ENCODE peak calls at places on chromosomes 16 and 17, in five cellular contexts. F, O, M, A and H are unnamed samples.

GRCh38 chr16:54027126-54027922 is 259.3 kb downstream of the IRX3 start:
- DNase-seq in F (peak; percentile 69), O (peak; percentile 92), M (no peak), A (no peak), H (no peak)

GRCh38 chr17:57916925-57917858 is 38.0 kb downstream of the CUEDC1 start:
- DNase-seq in F (no peak), O (peak; percentile 33), M (peak; percentile 7), A (no peak), H (no peak)

GRCh38 chr16:81095653-81095952 is 592 bp downstream of the GCSH start:
- DNase-seq in F (no peak), O (no peak), M (no peak), A (no peak), H (no peak)

GRCh38 chr16:85707528-85708095 is 18.9 kb upstream of the GINS2 start:
- DNase-seq in F (no peak), O (no peak), M (no peak), A (no peak), H (no peak)

GRCh38 chr17:77471984-77472836 is 331.4 kb downstream of the SEC14L1 start:
- DNase-seq in F (peak; percentile 93), O (peak; percentile 73), M (no peak), A (no peak), H (no peak)

GRCh38 chr16:63613701-63614100 is 1508.2 kb downstream of the CDH11 start:
- DNase-seq in F (peak; percentile 62), O (peak; percentile 41), M (no peak), A (no peak), H (no peak)

GRCh38 chr16:49699718-49700117 is 156.2 kb downstream of the ZNF423 start:
- DNase-seq in F (no peak), O (no peak), M (no peak), A (no peak), H (no peak)

GRCh38 chr17:35577826-35578194 is 561 bp downstream of the PEX12 start:
- DNase-seq in F (no peak), O (peak; percentile 20), M (no peak), A (no peak), H (no peak)

GRCh38 chr17:80443916-80444708 is 29.1 kb downstream of the ENDOV start:
- DNase-seq in F (no peak), O (no peak), M (no peak), A (no peak), H (no peak)

GRCh38 chr16:75254359-75254837 is 3.0 kb upstream of the BCAR1 start:
- DNase-seq in F (peak; percentile 68), O (peak; percentile 74), M (no peak), A (peak; percentile 56), H (no peak)

GRCh38 chr16:25045696-25046381 is 30.7 kb upstream of the ARHGAP17 start:
- DNase-seq in F (peak; percentile 42), O (peak; percentile 33), M (no peak), A (no peak), H (no peak)

GRCh38 chr16:17278988-17279387 is 191.8 kb downstream of the XYLT1 start:
- DNase-seq in F (no peak), O (no peak), M (no peak), A (no peak), H (no peak)

GRCh38 chr16:85554791-85555548 is 58.2 kb upstream of the GSE1 start:
- DNase-seq in F (peak; percentile 70), O (peak; percentile 77), M (peak; percentile 30), A (peak; percentile 84), H (no peak)

GRCh38 chr17:74145756-74146155 is 57.7 kb upstream of the RPL38 start:
- DNase-seq in F (no peak), O (no peak), M (no peak), A (no peak), H (no peak)

GRCh38 chr16:70475054-70475871 is 20.9 kb downstream of the FCSK start:
- DNase-seq in F (no peak), O (no peak), M (no peak), A (no peak), H (no peak)

GRCh38 chr16:15775209-15775608 is 81.6 kb downstream of the MYH11 start:
- DNase-seq in F (peak; percentile 54), O (no peak), M (no peak), A (no peak), H (no peak)

GRCh38 chr16:89898201-89898967 is 20.3 kb upstream of the MC1R start:
- DNase-seq in F (no peak), O (no peak), M (no peak), A (no peak), H (no peak)

GRCh38 chr17:60659156-60659555 is 18.5 kb upstream of the BCAS3 start:
- DNase-seq in F (no peak), O (no peak), M (no peak), A (no peak), H (no peak)

GRCh38 chr16:728890-729744 is 2.2 kb downstream of the HAGHL start:
- DNase-seq in F (no peak), O (no peak), M (no peak), A (no peak), H (no peak)

GRCh38 chr17:42230225-42230624 is 35.9 kb upstream of the GHDC start:
- DNase-seq in F (no peak), O (no peak), M (no peak), A (no peak), H (no peak)

GRCh38 chr17:40563371-40564052 is 1.8 kb downstream of the CCR7 start:
- DNase-seq in F (no peak), O (no peak), M (no peak), A (no peak), H (no peak)

GRCh38 chr17:66582373-66583111 is 252.4 kb upstream of the CACNG5 start:
- DNase-seq in F (no peak), O (no peak), M (no peak), A (no peak), H (no peak)

GRCh38 chr16:87586201-87586782 is 16.0 kb upstream of the JPH3 start:
- DNase-seq in F (peak; percentile 59), O (no peak), M (no peak), A (peak; percentile 35), H (no peak)

GRCh38 chr16:11835891-11836652 is 15.3 kb downstream of the RSL1D1 start:
- DNase-seq in F (peak; percentile 56), O (peak; percentile 90), M (no peak), A (peak; percentile 69), H (no peak)